ENCODE peak calls at places on chromosomes 4 and X, in nine cellular contexts. One of them, this sample, is unnamed.

GRCh38 chrX:53249387-53250042 is 24.5 kb upstream of the KDM5C start:
- DNase-seq in CD4-positive, CD25-positive, alpha-beta regulatory T cell: no peak
- DNase-seq in hepatocyte: no peak
- DNase-seq in heart left ventricle: no peak
- DNase-seq in ELF-1: peak; percentile 41
- DNase-seq in stromal cell of bone marrow: no peak
- DNase-seq in choroid plexus epithelial cell: no peak
- DNase-seq in Jurkat, Clone E6-1: no peak
- DNase-seq in endothelial cell: no peak
- DNase-seq in this sample: no peak

GRCh38 chr4:7719354-7720174 is 220.1 kb downstream of the AFAP1 start:
- DNase-seq in endothelial cell: peak; percentile 89
- DNase-seq in CD4-positive, CD25-positive, alpha-beta regulatory T cell: peak; percentile 20
- DNase-seq in hepatocyte: peak; percentile 80
- DNase-seq in ELF-1: peak; percentile 82
- DNase-seq in Jurkat, Clone E6-1: no peak
- DNase-seq in choroid plexus epithelial cell: peak; percentile 49
- DNase-seq in stromal cell of bone marrow: no peak
- DNase-seq in heart left ventricle: peak; percentile 44
- DNase-seq in this sample: no peak

GRCh38 chrX:42246814-42247213 is 323.5 kb upstream of the CASK start:
- DNase-seq in choroid plexus epithelial cell: peak; percentile 15
- DNase-seq in endothelial cell: no peak
- DNase-seq in hepatocyte: peak; percentile 16
- DNase-seq in ELF-1: peak; percentile 40
- DNase-seq in heart left ventricle: no peak
- DNase-seq in Jurkat, Clone E6-1: no peak
- DNase-seq in CD4-positive, CD25-positive, alpha-beta regulatory T cell: no peak
- DNase-seq in stromal cell of bone marrow: no peak
- DNase-seq in this sample: no peak

GRCh38 chr4:131547506-131547981 is 1601.5 kb upstream of the PCDH10 start:
- DNase-seq in heart left ventricle: no peak
- DNase-seq in ELF-1: no peak
- DNase-seq in stromal cell of bone marrow: no peak
- DNase-seq in Jurkat, Clone E6-1: no peak
- DNase-seq in choroid plexus epithelial cell: no peak
- DNase-seq in CD4-positive, CD25-positive, alpha-beta regulatory T cell: no peak
- DNase-seq in hepatocyte: no peak
- DNase-seq in endothelial cell: no peak
- DNase-seq in this sample: no peak

GRCh38 chr4:109599046-109599652 is 39.1 kb downstream of the MCUB start:
- DNase-seq in CD4-positive, CD25-positive, alpha-beta regulatory T cell: no peak
- DNase-seq in Jurkat, Clone E6-1: no peak
- DNase-seq in endothelial cell: no peak
- DNase-seq in stromal cell of bone marrow: no peak
- DNase-seq in heart left ventricle: no peak
- DNase-seq in hepatocyte: no peak
- DNase-seq in ELF-1: no peak
- DNase-seq in choroid plexus epithelial cell: no peak
- DNase-seq in this sample: no peak

GRCh38 chr4:86664959-86665358 is 70.8 kb downstream of the PTPN13 start:
- DNase-seq in ELF-1: no peak
- DNase-seq in stromal cell of bone marrow: peak; percentile 67
- DNase-seq in hepatocyte: no peak
- DNase-seq in heart left ventricle: no peak
- DNase-seq in Jurkat, Clone E6-1: no peak
- DNase-seq in choroid plexus epithelial cell: peak; percentile 91
- DNase-seq in CD4-positive, CD25-positive, alpha-beta regulatory T cell: no peak
- DNase-seq in endothelial cell: no peak
- DNase-seq in this sample: peak; percentile 20

GRCh38 chr4:184596617-184597185 is 52.5 kb downstream of the CASP3 start:
- DNase-seq in endothelial cell: no peak
- DNase-seq in Jurkat, Clone E6-1: no peak
- DNase-seq in choroid plexus epithelial cell: peak; percentile 54
- DNase-seq in hepatocyte: peak; percentile 61
- DNase-seq in stromal cell of bone marrow: no peak
- DNase-seq in heart left ventricle: no peak
- DNase-seq in CD4-positive, CD25-positive, alpha-beta regulatory T cell: no peak
- DNase-seq in ELF-1: no peak
- DNase-seq in this sample: no peak

GRCh38 chr4:22237846-22238513 is 277.9 kb downstream of the ADGRA3 start:
- DNase-seq in stromal cell of bone marrow: no peak
- DNase-seq in choroid plexus epithelial cell: no peak
- DNase-seq in heart left ventricle: no peak
- DNase-seq in endothelial cell: no peak
- DNase-seq in CD4-positive, CD25-positive, alpha-beta regulatory T cell: peak; percentile 6
- DNase-seq in ELF-1: no peak
- DNase-seq in hepatocyte: peak; percentile 68
- DNase-seq in Jurkat, Clone E6-1: no peak
- DNase-seq in this sample: no peak

GRCh38 chr4:56129431-56129861 is 180.7 kb downstream of the CEP135 start:
- DNase-seq in hepatocyte: peak; percentile 63
- DNase-seq in CD4-positive, CD25-positive, alpha-beta regulatory T cell: peak; percentile 18
- DNase-seq in choroid plexus epithelial cell: no peak
- DNase-seq in Jurkat, Clone E6-1: no peak
- DNase-seq in endothelial cell: peak; percentile 16
- DNase-seq in stromal cell of bone marrow: no peak
- DNase-seq in ELF-1: peak; percentile 61
- DNase-seq in heart left ventricle: no peak
- DNase-seq in this sample: no peak

GRCh38 chr4:156575430-156576073 is 396.0 kb downstream of the PDGFC start:
- DNase-seq in ELF-1: no peak
- DNase-seq in endothelial cell: no peak
- DNase-seq in hepatocyte: no peak
- DNase-seq in CD4-positive, CD25-positive, alpha-beta regulatory T cell: no peak
- DNase-seq in stromal cell of bone marrow: no peak
- DNase-seq in heart left ventricle: no peak
- DNase-seq in choroid plexus epithelial cell: no peak
- DNase-seq in Jurkat, Clone E6-1: no peak
- DNase-seq in this sample: no peak

GRCh38 chr4:26267087-26267486 is 53.7 kb upstream of the RBPJ start:
- DNase-seq in choroid plexus epithelial cell: no peak
- DNase-seq in hepatocyte: peak; percentile 19
- DNase-seq in heart left ventricle: peak; percentile 21
- DNase-seq in ELF-1: no peak
- DNase-seq in CD4-positive, CD25-positive, alpha-beta regulatory T cell: no peak
- DNase-seq in stromal cell of bone marrow: peak; percentile 93
- DNase-seq in endothelial cell: no peak
- DNase-seq in Jurkat, Clone E6-1: no peak
- DNase-seq in this sample: no peak

GRCh38 chr4:55079451-55080173 is 45.8 kb downstream of the KDR start:
- DNase-seq in choroid plexus epithelial cell: peak; percentile 61
- DNase-seq in ELF-1: no peak
- DNase-seq in stromal cell of bone marrow: no peak
- DNase-seq in hepatocyte: no peak
- DNase-seq in endothelial cell: no peak
- DNase-seq in Jurkat, Clone E6-1: no peak
- DNase-seq in heart left ventricle: peak; percentile 24
- DNase-seq in CD4-positive, CD25-positive, alpha-beta regulatory T cell: no peak
- DNase-seq in this sample: no peak

GRCh38 chrX:126551306-126551705 is 1.3 kb downstream of the DCAF12L1 start:
- DNase-seq in Jurkat, Clone E6-1: no peak
- DNase-seq in stromal cell of bone marrow: no peak
- DNase-seq in heart left ventricle: no peak
- DNase-seq in ELF-1: no peak
- DNase-seq in hepatocyte: no peak
- DNase-seq in endothelial cell: no peak
- DNase-seq in choroid plexus epithelial cell: no peak
- DNase-seq in CD4-positive, CD25-positive, alpha-beta regulatory T cell: no peak
- DNase-seq in this sample: no peak

GRCh38 chr4:101528526-101528925 is 181.2 kb upstream of the PPP3CA start:
- DNase-seq in heart left ventricle: no peak
- DNase-seq in endothelial cell: no peak
- DNase-seq in stromal cell of bone marrow: no peak
- DNase-seq in Jurkat, Clone E6-1: no peak
- DNase-seq in CD4-positive, CD25-positive, alpha-beta regulatory T cell: no peak
- DNase-seq in hepatocyte: peak; percentile 9
- DNase-seq in choroid plexus epithelial cell: no peak
- DNase-seq in ELF-1: peak; percentile 60
- DNase-seq in this sample: no peak

GRCh38 chrX:153633048-153633447 is 14.0 kb upstream of the DUSP9 start:
- DNase-seq in hepatocyte: no peak
- DNase-seq in choroid plexus epithelial cell: no peak
- DNase-seq in endothelial cell: no peak
- DNase-seq in stromal cell of bone marrow: no peak
- DNase-seq in CD4-positive, CD25-positive, alpha-beta regulatory T cell: no peak
- DNase-seq in Jurkat, Clone E6-1: no peak
- DNase-seq in heart left ventricle: no peak
- DNase-seq in ELF-1: no peak
- DNase-seq in this sample: no peak

GRCh38 chr4:40923326-40924095 is 173.8 kb downstream of the NSUN7 start:
- DNase-seq in choroid plexus epithelial cell: no peak
- DNase-seq in Jurkat, Clone E6-1: no peak
- DNase-seq in heart left ventricle: no peak
- DNase-seq in endothelial cell: no peak
- DNase-seq in stromal cell of bone marrow: no peak
- DNase-seq in hepatocyte: no peak
- DNase-seq in ELF-1: no peak
- DNase-seq in CD4-positive, CD25-positive, alpha-beta regulatory T cell: no peak
- DNase-seq in this sample: no peak

GRCh38 chrX:14673764-14674163 is 144.4 kb downstream of the GLRA2 start:
- DNase-seq in hepatocyte: peak; percentile 75
- DNase-seq in heart left ventricle: no peak
- DNase-seq in Jurkat, Clone E6-1: no peak
- DNase-seq in ELF-1: no peak
- DNase-seq in stromal cell of bone marrow: peak; percentile 60
- DNase-seq in endothelial cell: no peak
- DNase-seq in choroid plexus epithelial cell: peak; percentile 94
- DNase-seq in CD4-positive, CD25-positive, alpha-beta regulatory T cell: no peak
- DNase-seq in this sample: peak; percentile 64

GRCh38 chrX:538311-538710 is 92.3 kb upstream of the SHOX start:
- DNase-seq in endothelial cell: no peak
- DNase-seq in Jurkat, Clone E6-1: no peak
- DNase-seq in stromal cell of bone marrow: no peak
- DNase-seq in hepatocyte: no peak
- DNase-seq in choroid plexus epithelial cell: no peak
- DNase-seq in CD4-positive, CD25-positive, alpha-beta regulatory T cell: no peak
- DNase-seq in heart left ventricle: no peak
- DNase-seq in ELF-1: peak; percentile 35
- DNase-seq in this sample: no peak

GRCh38 chr4:18366762-18367358 is 345.3 kb upstream of the LCORL start:
- DNase-seq in stromal cell of bone marrow: no peak
- DNase-seq in hepatocyte: peak; percentile 63
- DNase-seq in ELF-1: peak; percentile 5
- DNase-seq in choroid plexus epithelial cell: peak; percentile 61
- DNase-seq in endothelial cell: no peak
- DNase-seq in Jurkat, Clone E6-1: peak; percentile 32
- DNase-seq in heart left ventricle: no peak
- DNase-seq in CD4-positive, CD25-positive, alpha-beta regulatory T cell: peak; percentile 34
- DNase-seq in this sample: no peak

GRCh38 chr4:186844059-186844681 is 120.5 kb upstream of the FAT1 start:
- DNase-seq in ELF-1: no peak
- DNase-seq in hepatocyte: peak; percentile 25
- DNase-seq in Jurkat, Clone E6-1: no peak
- DNase-seq in choroid plexus epithelial cell: peak; percentile 68
- DNase-seq in stromal cell of bone marrow: no peak
- DNase-seq in CD4-positive, CD25-positive, alpha-beta regulatory T cell: no peak
- DNase-seq in endothelial cell: no peak
- DNase-seq in heart left ventricle: peak; percentile 14
- DNase-seq in this sample: no peak

GRCh38 chr4:127975121-127975770 is 10.0 kb downstream of the ABHD18 start:
- DNase-seq in choroid plexus epithelial cell: peak; percentile 36
- DNase-seq in hepatocyte: no peak
- DNase-seq in heart left ventricle: no peak
- DNase-seq in stromal cell of bone marrow: no peak
- DNase-seq in ELF-1: no peak
- DNase-seq in CD4-positive, CD25-positive, alpha-beta regulatory T cell: no peak
- DNase-seq in Jurkat, Clone E6-1: no peak
- DNase-seq in endothelial cell: no peak
- DNase-seq in this sample: peak; percentile 9

GRCh38 chr4:55069248-55069647 is 56.1 kb downstream of the KDR start:
- DNase-seq in choroid plexus epithelial cell: peak; percentile 68
- DNase-seq in CD4-positive, CD25-positive, alpha-beta regulatory T cell: no peak
- DNase-seq in hepatocyte: peak; percentile 34
- DNase-seq in endothelial cell: no peak
- DNase-seq in Jurkat, Clone E6-1: no peak
- DNase-seq in stromal cell of bone marrow: no peak
- DNase-seq in heart left ventricle: peak; percentile 65
- DNase-seq in ELF-1: peak; percentile 21
- DNase-seq in this sample: no peak

GRCh38 chr4:137644201-137644600 is 111.9 kb upstream of the PCDH18 start:
- DNase-seq in heart left ventricle: no peak
- DNase-seq in CD4-positive, CD25-positive, alpha-beta regulatory T cell: no peak
- DNase-seq in endothelial cell: no peak
- DNase-seq in stromal cell of bone marrow: peak; percentile 47
- DNase-seq in Jurkat, Clone E6-1: no peak
- DNase-seq in hepatocyte: no peak
- DNase-seq in ELF-1: no peak
- DNase-seq in choroid plexus epithelial cell: peak; percentile 33
- DNase-seq in this sample: no peak

GRCh38 chrX:83847339-83847738 is 13.6 kb upstream of the CYLC1 start:
- DNase-seq in Jurkat, Clone E6-1: no peak
- DNase-seq in CD4-positive, CD25-positive, alpha-beta regulatory T cell: no peak
- DNase-seq in choroid plexus epithelial cell: no peak
- DNase-seq in heart left ventricle: no peak
- DNase-seq in endothelial cell: no peak
- DNase-seq in ELF-1: no peak
- DNase-seq in hepatocyte: no peak
- DNase-seq in stromal cell of bone marrow: no peak
- DNase-seq in this sample: no peak

GRCh38 chr4:61532324-61532723 is 332.2 kb downstream of the ADGRL3 start:
- DNase-seq in Jurkat, Clone E6-1: no peak
- DNase-seq in CD4-positive, CD25-positive, alpha-beta regulatory T cell: no peak
- DNase-seq in endothelial cell: no peak
- DNase-seq in choroid plexus epithelial cell: no peak
- DNase-seq in ELF-1: no peak
- DNase-seq in heart left ventricle: no peak
- DNase-seq in stromal cell of bone marrow: no peak
- DNase-seq in hepatocyte: no peak
- DNase-seq in this sample: no peak

GRCh38 chr4:77711469-77711868 is 105.8 kb downstream of the CXCL13 start:
- DNase-seq in choroid plexus epithelial cell: no peak
- DNase-seq in stromal cell of bone marrow: no peak
- DNase-seq in CD4-positive, CD25-positive, alpha-beta regulatory T cell: no peak
- DNase-seq in hepatocyte: no peak
- DNase-seq in heart left ventricle: no peak
- DNase-seq in endothelial cell: no peak
- DNase-seq in Jurkat, Clone E6-1: no peak
- DNase-seq in ELF-1: no peak
- DNase-seq in this sample: no peak

GRCh38 chr4:126242679-126243390 is 928.1 kb downstream of the FAT4 start:
- DNase-seq in Jurkat, Clone E6-1: peak; percentile 2
- DNase-seq in ELF-1: no peak
- DNase-seq in endothelial cell: no peak
- DNase-seq in hepatocyte: no peak
- DNase-seq in stromal cell of bone marrow: no peak
- DNase-seq in heart left ventricle: peak; percentile 46
- DNase-seq in CD4-positive, CD25-positive, alpha-beta regulatory T cell: no peak
- DNase-seq in choroid plexus epithelial cell: no peak
- DNase-seq in this sample: no peak

GRCh38 chr4:183424109-183424751 is 20.2 kb upstream of the CDKN2AIP start:
- DNase-seq in choroid plexus epithelial cell: no peak
- DNase-seq in ELF-1: no peak
- DNase-seq in CD4-positive, CD25-positive, alpha-beta regulatory T cell: no peak
- DNase-seq in heart left ventricle: no peak
- DNase-seq in hepatocyte: no peak
- DNase-seq in endothelial cell: no peak
- DNase-seq in stromal cell of bone marrow: no peak
- DNase-seq in Jurkat, Clone E6-1: no peak
- DNase-seq in this sample: no peak

GRCh38 chr4:47221721-47222120 is 190.4 kb downstream of the GABRB1 start:
- DNase-seq in Jurkat, Clone E6-1: no peak
- DNase-seq in choroid plexus epithelial cell: peak; percentile 87
- DNase-seq in CD4-positive, CD25-positive, alpha-beta regulatory T cell: no peak
- DNase-seq in stromal cell of bone marrow: peak; percentile 29
- DNase-seq in hepatocyte: peak; percentile 10
- DNase-seq in heart left ventricle: no peak
- DNase-seq in ELF-1: no peak
- DNase-seq in endothelial cell: no peak
- DNase-seq in this sample: no peak

GRCh38 chr4:76744253-76744921 is 153.6 kb downstream of the SOWAHB start:
- DNase-seq in stromal cell of bone marrow: no peak
- DNase-seq in CD4-positive, CD25-positive, alpha-beta regulatory T cell: no peak
- DNase-seq in ELF-1: no peak
- DNase-seq in Jurkat, Clone E6-1: no peak
- DNase-seq in hepatocyte: no peak
- DNase-seq in choroid plexus epithelial cell: peak; percentile 83
- DNase-seq in heart left ventricle: no peak
- DNase-seq in endothelial cell: no peak
- DNase-seq in this sample: no peak

GRCh38 chr4:13627185-13627605 is 330 bp downstream of the BOD1L1 start:
- DNase-seq in heart left ventricle: peak; percentile 12
- DNase-seq in stromal cell of bone marrow: no peak
- DNase-seq in ELF-1: peak; percentile 32
- DNase-seq in hepatocyte: no peak
- DNase-seq in endothelial cell: no peak
- DNase-seq in Jurkat, Clone E6-1: no peak
- DNase-seq in CD4-positive, CD25-positive, alpha-beta regulatory T cell: peak; percentile 50
- DNase-seq in choroid plexus epithelial cell: no peak
- DNase-seq in this sample: no peak

This sample was measured in HS-5.